ENCODE peak calls at places on chromosomes 12 and 14, in seven cellular contexts. G is NCI-H1105 treated with DMSO at 0.1 percent for 48 hours, S is KG1, C is A673, X is GM12865, H is left cardiac atrium, O is Right ventricle myocardium superior. A is an unnamed sample.

GRCh38 chr12:67633708-67634107 is 14.8 kb upstream of the DYRK2 start:
- DNase-seq in C (no peak), H (peak), X (no peak), G (no peak), S (no peak), O (peak), A (no peak)

GRCh38 chr12:68406134-68406576 is 74.0 kb upstream of the MDM1 start:
- DNase-seq in H (peak), G (peak), X (no peak), C (peak), S (no peak), O (peak), A (no peak)

GRCh38 chr14:54828031-54828430 is 74.6 kb downstream of the GCH1 start:
- DNase-seq in X (no peak), H (no peak), C (no peak), S (no peak), O (no peak), G (no peak), A (no peak)

GRCh38 chr12:726281-727140 is 25.9 kb upstream of the WNK1 start:
- DNase-seq in H (no peak), O (no peak), G (no peak), C (no peak), X (no peak), S (no peak), A (no peak)

GRCh38 chr14:50061664-50062437 is 54.5 kb downstream of the VCPKMT start:
- DNase-seq in H (no peak), X (peak), S (peak), C (peak), O (peak), G (no peak), A (peak)

GRCh38 chr12:50219544-50219943 is 52.4 kb upstream of the CERS5 start:
- DNase-seq in O (no peak), S (no peak), X (no peak), H (no peak), C (no peak), G (no peak), A (no peak)

GRCh38 chr14:64069634-64070359 is 217.0 kb downstream of the SYNE2 start:
- DNase-seq in G (no peak), O (no peak), X (no peak), H (no peak), S (no peak), C (no peak), A (no peak)

GRCh38 chr12:123126294-123127144 is 24.4 kb downstream of the PITPNM2 start:
- DNase-seq in G (no peak), S (no peak), X (no peak), O (no peak), C (peak), H (peak), A (no peak)

GRCh38 chr14:104977681-104978647 is at the start of gene AHNAK2:
- DNase-seq in O (peak), X (no peak), G (peak), S (no peak), C (peak), H (peak), A (no peak)

GRCh38 chr12:103880299-103881142 is 39.5 kb upstream of the NT5DC3 start:
- DNase-seq in O (no peak), H (no peak), G (no peak), X (peak), S (no peak), C (no peak), A (no peak)

GRCh38 chr14:89702151-89702936 is 252.2 kb downstream of the EFCAB11 start:
- DNase-seq in S (no peak), G (peak), C (no peak), O (peak), X (peak), H (peak), A (no peak)

GRCh38 chr12:78306236-78306635 is 475.5 kb downstream of the NAV3 start:
- DNase-seq in S (no peak), C (no peak), G (no peak), H (no peak), O (no peak), X (no peak), A (no peak)

GRCh38 chr12:113135178-113136127 is at the start of gene RASAL1:
- DNase-seq in C (peak), H (no peak), G (peak), O (peak), X (peak), S (no peak), A (peak)

GRCh38 chr12:54141534-54142475 is 47.0 kb downstream of the SMUG1 start:
- DNase-seq in X (no peak), H (no peak), G (no peak), C (peak), S (no peak), O (no peak), A (no peak)

GRCh38 chr14:68734231-68734732 is 58.6 kb downstream of the ZFP36L1 start:
- DNase-seq in X (peak), C (no peak), S (peak), G (no peak), H (no peak), O (no peak), A (no peak)

GRCh38 chr12:94677778-94678177 is 27.4 kb upstream of the TMCC3 start:
- DNase-seq in X (peak), C (no peak), O (no peak), G (no peak), S (no peak), H (no peak), A (no peak)